ENCODE peak calls at places on chromosomes 13 and 19, in four cellular contexts. J is CD14-positive monocyte; N is ascending aorta; F is central memory CD4-positive, alpha-beta T cell. S is an unnamed sample.

GRCh38 chr19:40831502-40832430 is 18.5 kb downstream of the CYP2A6 start:
- DNase-seq in J (no peak), N (no peak), F (no peak), S (peak; percentile 89)

GRCh38 chr13:59464926-59465325 is 698.8 kb downstream of the DIAPH3 start:
- DNase-seq in F (no peak), N (no peak), J (no peak), S (no peak)

GRCh38 chr13:18943273-18943672 is 238.4 kb downstream of the TUBA3C start:
- DNase-seq in J (no peak), F (no peak), N (no peak), S (no peak)

GRCh38 chr13:103002279-103002678 is 63.9 kb downstream of the SLC10A2 start:
- DNase-seq in N (no peak), F (no peak), J (no peak), S (no peak)

GRCh38 chr13:92362717-92363116 is 863.9 kb upstream of the GPC6 start:
- DNase-seq in J (no peak), F (no peak), N (no peak), S (no peak)

GRCh38 chr13:45055902-45056648 is 64.2 kb upstream of the GTF2F2 start:
- DNase-seq in F (no peak), N (no peak), J (no peak), S (peak; percentile 53)

GRCh38 chr13:110471156-110471832 is 90.2 kb downstream of the RAB20 start:
- DNase-seq in J (peak; percentile 80), N (no peak), F (no peak), S (no peak)

GRCh38 chr19:7125221-7125620 is 55.7 kb downstream of the ZNF557 start:
- DNase-seq in F (no peak), J (no peak), N (no peak), S (no peak)

GRCh38 chr13:20193924-20194631 is 1.3 kb upstream of the GJB2 start:
- DNase-seq in N (no peak), F (no peak), J (no peak), S (no peak)

GRCh38 chr13:73273737-73274136 is 214.9 kb downstream of the KLF5 start:
- DNase-seq in J (no peak), N (no peak), F (no peak), S (peak; percentile 55)

GRCh38 chr13:21297452-21297851 is 121.0 kb downstream of the MRPL57 start:
- DNase-seq in J (no peak), F (no peak), N (no peak), S (no peak)

GRCh38 chr19:46755853-46756543 is 9.7 kb upstream of the STRN4 start:
- DNase-seq in N (no peak), F (no peak), J (no peak), S (no peak)

GRCh38 chr19:18502633-18503294 is 19.1 kb downstream of the ELL start:
- DNase-seq in F (no peak), N (no peak), J (peak; percentile 75), S (no peak)

GRCh38 chr13:50801087-50801931 is 42.2 kb downstream of the DLEU7 start:
- DNase-seq in F (peak; percentile 48), J (peak; percentile 59), N (no peak), S (peak; percentile 81)

GRCh38 chr19:55325172-55325571 is at the start of gene TMEM150B:
- DNase-seq in J (no peak), F (no peak), N (no peak), S (no peak)

GRCh38 chr13:53920916-53921315 is 892.3 kb downstream of the OLFM4 start:
- DNase-seq in F (no peak), N (no peak), J (no peak), S (no peak)

GRCh38 chr19:6425732-6426686 is 1.4 kb upstream of the KHSRP start:
- DNase-seq in J (no peak), F (no peak), N (no peak), S (no peak)

GRCh38 chr13:44109986-44110640 is 230.4 kb downstream of the LACC1 start:
- DNase-seq in F (no peak), N (no peak), J (no peak), S (no peak)

GRCh38 chr13:61766667-61767058 is 351.0 kb upstream of the PCDH20 start:
- DNase-seq in F (no peak), N (no peak), J (no peak), S (no peak)

GRCh38 chr13:99878921-99879610 is 92.5 kb downstream of the ZIC5 start:
- DNase-seq in F (no peak), J (no peak), N (no peak), S (no peak)

GRCh38 chr19:13959962-13960862 is 7.9 kb downstream of the DCAF15 start:
- DNase-seq in N (no peak), J (no peak), F (no peak), S (peak; percentile 34)

GRCh38 chr13:37134411-37135041 is 29.1 kb upstream of the CSNK1A1L start:
- DNase-seq in F (no peak), J (no peak), N (no peak), S (peak; percentile 31)

GRCh38 chr19:18366027-18366435 is 19.9 kb upstream of the GDF15 start:
- DNase-seq in J (peak; percentile 65), F (no peak), N (no peak), S (no peak)

GRCh38 chr13:45299194-45299593 is 41.8 kb downstream of the TPT1 start:
- DNase-seq in F (no peak), J (no peak), N (no peak), S (no peak)

GRCh38 chr19:4015705-4016402 is 8.3 kb downstream of the PIAS4 start:
- DNase-seq in J (no peak), N (no peak), F (no peak), S (no peak)

GRCh38 chr19:416416-416815 is 7.5 kb upstream of the C2CD4C start:
- DNase-seq in N (no peak), F (no peak), J (no peak), S (no peak)

GRCh38 chr19:50899549-50899948 is 11.6 kb downstream of the KLK4 start:
- DNase-seq in J (no peak), N (no peak), F (no peak), S (no peak)

S was measured in AG08395.